ENCODE peak calls at places on chromosomes 16 and 17, in four cellular contexts. J is cardiac muscle cell, N is suprapubic skin, Y is IMR-90. C is an unnamed sample.

GRCh38 chr16:31427441-31428276 is 501 bp downstream of the COX6A2 start:
- DNase-seq in J (no peak), N (no peak), Y (no peak), C (no peak)

GRCh38 chr17:47692895-47693666 is 880 bp upstream of the TBKBP1 start:
- DNase-seq in J (no peak), N (no peak), Y (no peak), C (no peak)

GRCh38 chr16:3487521-3488410 is 7.5 kb downstream of the C16orf90 start:
- DNase-seq in J (no peak), N (no peak), Y (no peak), C (no peak)

GRCh38 chr17:62761884-62762283 is 46.2 kb downstream of the MARCHF10 start:
- DNase-seq in J (no peak), N (no peak), Y (no peak), C (no peak)

GRCh38 chr16:22302776-22303363 is 5.7 kb downstream of the POLR3E start:
- DNase-seq in J (no peak), N (no peak), Y (no peak), C (no peak)

GRCh38 chr17:33113281-33114010 is 121.8 kb downstream of the SPACA3 start:
- DNase-seq in J (no peak), N (no peak), Y (peak; percentile 2), C (no peak)

GRCh38 chr16:89330177-89330856 is 112.8 kb downstream of the ZNF778 start:
- DNase-seq in J (no peak), N (no peak), Y (peak; percentile 52), C (no peak)

GRCh38 chr17:19284005-19284959 is 47.1 kb downstream of the EPN2 start:
- DNase-seq in J (no peak), N (no peak), Y (no peak), C (no peak)

GRCh38 chr16:80285089-80285488 is 255.7 kb upstream of the DYNLRB2 start:
- DNase-seq in J (no peak), N (no peak), Y (peak; percentile 89), C (no peak)

GRCh38 chr16:31201511-31202401 is 804 bp downstream of the PYCARD start:
- DNase-seq in J (no peak), N (peak; percentile 79), Y (no peak), C (no peak)

GRCh38 chr16:30904114-30904780 is 7.8 kb downstream of the CTF1 start:
- DNase-seq in J (no peak), N (no peak), Y (no peak), C (no peak)

GRCh38 chr17:68435876-68436842 is 21.1 kb downstream of the WIPI1 start:
- DNase-seq in J (peak; percentile 82), N (peak; percentile 88), Y (peak; percentile 81), C (no peak)

GRCh38 chr17:39579318-39580081 is 28.2 kb downstream of the NEUROD2 start:
- DNase-seq in J (no peak), N (no peak), Y (no peak), C (no peak)

GRCh38 chr17:34171245-34171818 is 83.8 kb upstream of the CCL2 start:
- DNase-seq in J (peak; percentile 66), N (no peak), Y (peak; percentile 53), C (no peak)

GRCh38 chr16:23578096-23578830 is 17.9 kb downstream of the NDUFAB1 start:
- DNase-seq in J (no peak), N (no peak), Y (peak; percentile 24), C (no peak)

GRCh38 chr17:42389902-42390301 is 1.7 kb upstream of the STAT3 start:
- DNase-seq in J (no peak), N (no peak), Y (no peak), C (no peak)

GRCh38 chr17:78780335-78780734 is 1.7 kb downstream of the CYTH1 start:
- DNase-seq in J (no peak), N (no peak), Y (no peak), C (no peak)

GRCh38 chr17:78991906-78992532 is 12.3 kb upstream of the LGALS3BP start:
- DNase-seq in J (no peak), N (peak; percentile 45), Y (no peak), C (no peak)

GRCh38 chr17:81037783-81038733 is 3.1 kb downstream of the BAIAP2 start:
- DNase-seq in J (no peak), N (no peak), Y (no peak), C (no peak)

GRCh38 chr16:2026461-2027023 is at the start of gene NHERF2:
- DNase-seq in J (peak; percentile 61), N (no peak), Y (no peak), C (no peak)

GRCh38 chr17:54969658-54970572 is 1.4 kb downstream of the STXBP4 start:
- DNase-seq in J (no peak), N (no peak), Y (no peak), C (no peak)

GRCh38 chr17:64679710-64680216 is 17.7 kb upstream of the SMURF2 start:
- DNase-seq in J (no peak), N (no peak), Y (peak; percentile 99), C (no peak)

GRCh38 chr16:3327514-3327913 is 22.2 kb downstream of the ZNF75A start:
- DNase-seq in J (no peak), N (no peak), Y (no peak), C (no peak)

GRCh38 chr16:81447383-81448101 is 2.9 kb downstream of the CMIP start:
- DNase-seq in J (peak; percentile 15), N (no peak), Y (no peak), C (no peak)

GRCh38 chr16:73213761-73214480 is 166.0 kb upstream of the ZFHX3 start:
- DNase-seq in J (no peak), N (no peak), Y (peak; percentile 31), C (no peak)

GRCh38 chr17:18004345-18004744 is 31.7 kb downstream of the DRC3 start:
- DNase-seq in J (no peak), N (no peak), Y (peak; percentile 52), C (no peak)

GRCh38 chr16:16149710-16150116 is 73.6 kb downstream of the ABCC6 start:
- DNase-seq in J (no peak), N (no peak), Y (no peak), C (no peak)

GRCh38 chr17:6823011-6823442 is 8.5 kb downstream of the TEKT1 start:
- DNase-seq in J (no peak), N (no peak), Y (peak; percentile 6), C (no peak)

GRCh38 chr17:31321481-31321880 is at the start of gene EVI2A:
- DNase-seq in J (no peak), N (no peak), Y (peak; percentile 88), C (no peak)

GRCh38 chr17:11144358-11145233 is 96.4 kb upstream of the SHISA6 start:
- DNase-seq in J (peak; percentile 75), N (no peak), Y (no peak), C (no peak)

GRCh38 chr17:2011421-2012371 is 13.4 kb downstream of the RTN4RL1 start:
- DNase-seq in J (no peak), N (peak; percentile 86), Y (no peak), C (no peak)

GRCh38 chr16:28304214-28304613 is 11.9 kb downstream of the SBK1 start:
- DNase-seq in J (peak; percentile 87), N (no peak), Y (peak; percentile 40), C (no peak)

GRCh38 chr16:68590201-68590994 is 51.3 kb downstream of the ZFP90 start:
- DNase-seq in J (peak; percentile 83), N (no peak), Y (peak; percentile 7), C (no peak)

GRCh38 chr17:22278302-22279275 is 586.3 kb downstream of the KCNJ18 start:
- DNase-seq in J (no peak), N (no peak), Y (no peak), C (no peak)

GRCh38 chr16:79972053-79972704 is 371.6 kb upstream of the MAF start:
- DNase-seq in J (no peak), N (no peak), Y (no peak), C (no peak)

DNA sequence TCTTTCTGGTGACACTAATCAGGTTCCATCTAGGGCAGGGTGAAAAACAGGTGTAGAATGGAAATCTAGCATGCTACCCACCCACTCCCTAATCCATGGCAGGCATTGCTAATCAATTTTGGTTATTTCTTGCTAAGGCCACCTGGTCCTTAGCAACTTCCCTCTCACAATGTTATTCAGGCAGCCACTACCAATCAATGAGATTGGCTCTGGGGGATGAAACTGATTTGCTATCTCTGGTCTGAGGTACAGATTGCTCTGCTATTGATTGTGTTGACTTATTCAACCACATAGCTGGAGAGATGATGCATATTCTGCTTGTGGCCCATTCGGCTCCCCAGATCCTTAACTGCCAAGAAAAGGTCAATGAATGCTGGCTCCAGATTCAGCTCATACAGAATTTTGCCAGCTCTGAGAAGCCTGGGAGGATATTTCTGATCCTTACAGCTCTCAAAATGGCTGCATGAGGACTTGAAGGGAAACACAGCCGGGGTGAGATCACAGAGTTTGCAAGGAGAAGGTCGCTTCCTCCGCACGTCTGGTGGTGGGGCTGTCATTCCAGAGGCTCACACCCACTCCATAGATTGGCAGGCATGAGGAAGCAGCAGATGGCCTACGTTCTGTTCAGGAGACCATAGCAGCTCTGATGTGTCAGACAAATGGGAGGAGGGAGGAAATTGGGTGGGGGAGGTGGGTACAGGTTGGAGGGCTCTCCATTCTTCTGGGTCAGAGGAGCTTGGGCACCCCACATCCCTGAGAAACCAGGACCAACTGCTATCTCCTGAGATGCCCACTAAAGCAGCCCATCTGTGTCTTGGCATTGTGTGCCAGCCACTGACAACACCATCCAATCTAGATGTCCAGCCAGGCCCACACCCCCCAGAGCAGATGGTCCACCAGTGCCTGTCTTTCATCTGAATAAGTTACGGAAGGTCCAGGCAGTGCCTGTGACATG is 22.3 kb downstream of the SEZ6 start:
- DNase-seq in J (no peak), N (no peak), Y (peak; percentile 11), C (no peak)
- H3K27ac ChIP-seq in J (no peak overlapping the region), N (no peak overlapping the region), Y (no peak overlapping the region), C (no peak overlapping the region)

DNA sequence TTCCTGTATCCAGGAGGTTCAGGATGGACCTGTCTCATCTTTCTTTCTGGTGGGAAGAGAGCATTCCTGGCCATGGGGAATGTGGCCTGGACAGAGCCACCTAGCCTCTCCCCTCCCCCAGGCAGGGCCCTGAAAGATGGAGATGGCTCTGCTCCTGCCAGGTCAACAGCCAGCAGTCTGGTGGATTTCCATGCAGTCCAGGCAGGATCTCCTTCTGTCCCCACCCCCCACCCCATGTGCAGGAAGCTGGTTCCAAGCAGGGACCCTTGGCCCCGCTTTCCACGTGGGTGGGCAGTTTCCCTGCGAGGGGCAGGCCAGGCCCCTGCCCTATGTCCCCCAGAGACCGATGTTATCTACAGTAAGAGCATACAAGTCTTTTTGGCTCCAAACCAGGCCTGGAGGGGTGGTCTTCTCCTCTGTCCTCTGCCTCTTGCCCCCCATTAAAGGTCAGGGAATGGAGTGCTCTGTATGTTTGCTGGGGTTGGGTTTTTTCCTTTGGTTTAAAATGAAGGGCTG is 240.5 kb downstream of the SEC14L1 start:
- DNase-seq in J (no peak), N (no peak), Y (no peak), C (no peak)
- H3K27ac ChIP-seq in J (peak overlapping the region; percentile 47), N (no peak overlapping the region), Y (peak overlapping the region; percentile 36), C (no peak overlapping the region)

DNA sequence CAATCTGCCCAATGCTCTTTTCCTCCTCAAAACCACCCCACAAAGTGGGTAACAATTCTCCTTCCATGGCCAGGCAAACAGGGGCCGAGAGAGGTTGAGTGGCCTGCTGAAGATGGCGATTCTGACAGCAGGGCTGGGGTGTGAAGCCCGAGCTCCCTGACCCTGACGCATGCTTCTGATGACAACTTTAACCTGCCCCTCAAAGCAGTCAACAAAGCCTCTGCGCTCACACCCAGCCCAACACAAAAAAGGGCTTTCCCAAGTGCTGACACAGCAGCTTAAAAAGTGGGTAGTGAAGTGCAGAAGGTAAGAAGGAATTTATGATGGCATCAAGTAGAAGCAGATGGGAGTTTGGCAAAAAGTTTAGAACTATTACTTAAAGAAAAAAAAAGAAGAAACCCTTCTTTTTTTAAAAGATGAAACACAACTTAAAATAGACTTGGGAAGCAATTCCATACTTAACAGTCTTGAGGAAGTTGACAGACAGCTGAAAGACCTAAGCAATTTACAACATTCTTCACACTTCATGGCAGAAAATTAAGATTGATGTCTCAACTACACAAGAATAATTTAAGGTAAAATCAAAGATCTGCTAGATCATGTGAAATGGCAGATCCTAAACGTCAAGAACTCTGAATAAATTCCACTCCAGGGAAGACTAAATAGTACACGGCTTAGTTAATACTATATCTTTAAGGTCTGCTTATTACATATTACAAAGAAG is 133.9 kb downstream of the PARN start:
- DNase-seq in J (peak; percentile 80), N (no peak), Y (no peak), C (no peak)
- H3K27ac ChIP-seq in J (peak overlapping the region; percentile 39), N (no peak overlapping the region), Y (no peak overlapping the region), C (no peak overlapping the region)

GRCh38 chr16:87701505-87701921 is 64.3 kb downstream of the KLHDC4 start:
- DNase-seq in J (no peak), N (no peak), Y (no peak), C (no peak)
- H3K27ac ChIP-seq in J (no peak overlapping the region), N (no peak overlapping the region), Y (no peak overlapping the region), C (no peak overlapping the region)

C was measured in thoracic aorta.